ENCODE peak calls at places on chromosome 11, in five cellular contexts. N, B, Y, H and W are unnamed samples. For H3K4me1, the result is how much of the 10 kb centered on the place peaks cover.

GRCh38 chr11:120748485-120748814 is 236.9 kb downstream of the GRIK4 start:
- DNase-seq in H (no peak), B (no peak), N (no peak), Y (no peak), W (no peak)

GRCh38 chr11:130612291-130612802 is 163.9 kb downstream of the ADAMTS15 start:
- DNase-seq in N (no peak), H (no peak), B (peak), Y (peak), W (no peak)

GRCh38 chr11:119055901-119056300 is 1.1 kb downstream of the HYOU1 start:
- DNase-seq in Y (peak), H (no peak), N (no peak), B (peak), W (no peak)

GRCh38 chr11:559712-560304 is 730 bp downstream of the LMNTD2 start:
- DNase-seq in N (no peak), Y (no peak), B (no peak), H (peak), W (no peak)

GRCh38 chr11:130441726-130442125 is 6.7 kb upstream of the ADAMTS15 start:
- DNase-seq in H (no peak), Y (peak), N (no peak), B (no peak), W (no peak)

GRCh38 chr11:46760429-46761128 is 41.6 kb downstream of the F2 start:
- DNase-seq in N (no peak), H (no peak), B (no peak), Y (no peak), W (no peak)

GRCh38 chr11:46912526-46913150 is 5.7 kb downstream of the LRP4 start:
- DNase-seq in Y (no peak), N (peak), B (no peak), H (no peak), W (no peak)

GRCh38 chr11:65915101-65915820 is 3.6 kb downstream of the C11orf68 start:
- DNase-seq in B (no peak), H (no peak), N (no peak), Y (peak), W (no peak)

GRCh38 chr11:83510530-83511449 is 224.6 kb upstream of the CCDC90B start:
- DNase-seq in H (no peak), B (no peak), Y (no peak), N (no peak), W (no peak)

GRCh38 chr11:86623736-86624135 is 48.7 kb downstream of the ME3 start:
- DNase-seq in B (no peak), Y (no peak), H (no peak), N (no peak), W (no peak)

GRCh38 chr11:30254307-30255298 is 23.8 kb downstream of the FSHB start:
- DNase-seq in N (no peak), H (no peak), B (no peak), Y (peak), W (no peak)

GRCh38 chr11:31795706-31796522 is 15.2 kb downstream of the PAX6 start:
- DNase-seq in Y (no peak), H (no peak), N (no peak), B (no peak), W (no peak)
- H3K27ac ChIP-seq in Y (no peak), H (no peak), N (peak), B (no peak), W (no peak)

GRCh38 chr11:44567876-44568256 is 2.4 kb downstream of the CD82 start:
- DNase-seq in N (no peak), Y (no peak), B (no peak), H (no peak), W (no peak)
- H3K4me3 ChIP-seq in N (no peak), Y (no peak), B (no peak), H (no peak), W (no peak)

GRCh38 chr11:69439651-69440464 is 41.6 kb upstream of the LINC01488 start:
- DNase-seq in N (no peak), H (peak), Y (peak), B (no peak), W (no peak)
- H3K4me1 ChIP-seq in N (under half), H (under half), Y (under half), B (under half), W (under half)

GRCh38 chr11:73998846-73999575 is 9.9 kb downstream of the UCP3 start:
- DNase-seq in Y (no peak), B (no peak), H (no peak), N (no peak), W (no peak)
- H3K27ac ChIP-seq in Y (no peak), B (no peak), H (no peak), N (no peak), W (no peak)